ENCODE peak calls at places on chromosome 1, in four cellular contexts. Y, D, N and A are unnamed samples.

GRCh38 chr1:21868482-21868881 is 56.4 kb downstream of the LDLRAD2 start:
- DNase-seq in Y (no peak), D (no peak), N (no peak), A (no peak)

GRCh38 chr1:246554201-246554600 is 11.9 kb downstream of the TFB2M start:
- DNase-seq in Y (no peak), D (no peak), N (no peak), A (no peak)

GRCh38 chr1:11071463-11072215 is 11.8 kb upstream of the SRM start:
- DNase-seq in Y (no peak), D (no peak), N (no peak), A (no peak)

GRCh38 chr1:11065796-11066195 is 6.0 kb upstream of the SRM start:
- DNase-seq in Y (no peak), D (no peak), N (no peak), A (no peak)

GRCh38 chr1:21338568-21339401 is 48.5 kb upstream of the ECE1 start:
- DNase-seq in Y (peak; percentile 23), D (peak; percentile 78), N (peak; percentile 93), A (no peak)

GRCh38 chr1:69567847-69568434 is at the start of gene LRRC7:
- DNase-seq in Y (no peak), D (no peak), N (no peak), A (peak; percentile 32)

GRCh38 chr1:214912127-214912526 is 170.4 kb upstream of the KCNK2 start:
- DNase-seq in Y (no peak), D (no peak), N (no peak), A (no peak)

GRCh38 chr1:179023946-179024345 is 1.7 kb upstream of the FAM20B start:
- DNase-seq in Y (no peak), D (no peak), N (no peak), A (no peak)

GRCh38 chr1:168271636-168272035 is 9.0 kb upstream of the TBX19 start:
- DNase-seq in Y (no peak), D (no peak), N (no peak), A (peak; percentile 64)

GRCh38 chr1:40825430-40825778 is 36.8 kb downstream of the CITED4 start:
- DNase-seq in Y (no peak), D (no peak), N (no peak), A (no peak)

GRCh38 chr1:64405833-64406232 is 64.1 kb upstream of the CACHD1 start:
- DNase-seq in Y (no peak), D (no peak), N (no peak), A (no peak)

GRCh38 chr1:169491845-169492281 is 6.1 kb upstream of the SLC19A2 start:
- DNase-seq in Y (no peak), D (no peak), N (peak; percentile 25), A (peak; percentile 23)

GRCh38 chr1:150609726-150610125 is 19.7 kb downstream of the ENSA start:
- DNase-seq in Y (peak; percentile 20), D (no peak), N (peak; percentile 30), A (no peak)

GRCh38 chr1:111777301-111777700 is 21.6 kb downstream of the DDX20 start:
- DNase-seq in Y (no peak), D (no peak), N (no peak), A (no peak)

GRCh38 chr1:1677718-1678580 is 14.6 kb downstream of the SLC35E2B start:
- DNase-seq in Y (no peak), D (no peak), N (no peak), A (no peak)
- H3K4me3 ChIP-seq in Y (no peak overlapping the region), D (no peak overlapping the region), N (no peak overlapping the region), A (no peak overlapping the region)

GRCh38 chr1:221945669-221946068 is 203.8 kb upstream of the DUSP10 start:
- DNase-seq in Y (no peak), D (no peak), N (no peak), A (no peak)
- TF ChIP-seq CTCF in Y (no peak), D (no peak), N (no peak), A (no peak)

DNA sequence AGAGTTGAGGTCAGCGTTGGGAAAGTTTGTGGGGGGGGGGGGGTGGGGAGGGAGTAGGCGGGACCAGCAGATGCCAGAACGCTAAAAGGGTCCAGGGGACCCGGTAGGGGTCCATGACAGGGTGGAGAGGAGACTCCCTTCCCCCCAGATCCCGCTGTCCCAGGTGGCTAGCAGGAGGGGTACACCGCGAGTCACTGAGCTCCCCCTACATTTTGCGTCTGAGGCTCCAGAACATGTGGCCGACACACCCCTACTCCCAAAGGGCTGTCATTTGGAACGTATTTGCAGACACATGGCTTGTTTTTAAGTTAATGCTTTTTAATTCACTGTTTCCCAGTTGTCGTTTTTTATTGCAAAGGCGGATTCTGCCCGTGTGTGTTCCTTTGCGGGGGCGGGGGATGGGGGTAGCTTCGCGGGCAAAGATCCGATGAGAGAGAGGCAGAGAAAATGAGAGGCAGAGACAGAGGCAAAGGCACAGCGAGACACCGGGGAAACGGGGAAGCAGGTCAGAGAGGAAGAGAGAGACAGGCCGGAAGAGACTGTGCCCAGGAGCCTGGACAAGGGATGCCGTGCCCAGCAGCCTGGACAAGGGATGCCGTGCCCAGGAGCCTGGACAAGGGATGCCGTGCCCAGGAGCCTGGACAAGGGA is 270.2 kb downstream of the FOXD2 start:
- DNase-seq in Y (no peak), D (no peak), N (no peak), A (no peak)
- H3K4me2 ChIP-seq in Y (no peak overlapping the region), D (no peak overlapping the region), N (no peak overlapping the region), A (no peak overlapping the region)

GRCh38 chr1:108190686-108191416 is 9.3 kb downstream of the SLC25A24 start:
- DNase-seq in Y (no peak), D (no peak), N (no peak), A (no peak)
- H3K4me3 ChIP-seq in Y (no peak overlapping the region), D (no peak overlapping the region), N (no peak overlapping the region), A (no peak overlapping the region)

GRCh38 chr1:30721311-30722174 is 1.8 kb downstream of the MATN1 start:
- DNase-seq in Y (no peak), D (no peak), N (no peak), A (no peak)
- TF ChIP-seq CTCF in Y (no peak), D (no peak), N (no peak), A (no peak)

DNA sequence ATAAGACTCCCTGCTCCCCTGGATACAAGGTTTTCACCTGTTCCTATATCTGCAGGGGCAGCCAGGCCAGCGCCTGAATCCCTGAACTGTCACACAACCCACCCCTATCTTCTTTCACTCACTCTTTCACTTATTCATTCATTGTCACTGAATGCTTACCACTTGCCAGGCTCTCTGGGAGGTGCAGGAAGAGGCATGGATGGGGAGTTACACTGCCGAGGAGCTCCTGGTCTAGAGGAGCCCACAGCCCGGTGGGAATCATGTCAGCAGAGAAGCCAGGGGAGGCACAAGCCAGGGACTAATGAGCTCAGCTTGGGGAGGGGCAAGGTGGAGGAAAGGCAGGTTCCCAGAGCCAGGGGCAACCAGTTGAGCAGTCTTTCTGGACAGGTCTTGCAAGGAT is 155.8 kb downstream of the TRABD2B start:
- DNase-seq in Y (no peak), D (no peak), N (no peak), A (no peak)
- H3K4me2 ChIP-seq in Y (no peak overlapping the region), D (no peak overlapping the region), N (no peak overlapping the region), A (no peak overlapping the region)

GRCh38 chr1:43549921-43550597 is 19.4 kb downstream of the PTPRF start:
- DNase-seq in Y (no peak), D (no peak), N (no peak), A (peak; percentile 96)
- H3K4me3 ChIP-seq in Y (no peak overlapping the region), D (no peak overlapping the region), N (no peak overlapping the region), A (peak overlapping the region; percentile 55)